ENCODE peak calls at places on chromosomes 12 and 14, in six cellular contexts. One of them, this sample, is unnamed.
A peak's percentile ranks its signal among the peaks of the same experiment; 100 is the strongest.

GRCh38 chr12:124716208-124717141 is 147.2 kb downstream of the SCARB1 start:
- DNase-seq in colonic mucosa: no peak
- DNase-seq in A549: no peak
- DNase-seq in adrenal gland: no peak
- DNase-seq in OCI-LY7: no peak
- DNase-seq in tibial artery: no peak
- DNase-seq in this sample: peak; percentile 52

GRCh38 chr12:66920205-66920604 is 241.3 kb upstream of the GRIP1 start:
- DNase-seq in colonic mucosa: no peak
- DNase-seq in A549: no peak
- DNase-seq in adrenal gland: no peak
- DNase-seq in OCI-LY7: no peak
- DNase-seq in tibial artery: no peak
- DNase-seq in this sample: no peak

GRCh38 chr14:56210570-56210969 is 92.4 kb downstream of the PELI2 start:
- DNase-seq in colonic mucosa: no peak
- DNase-seq in A549: no peak
- DNase-seq in adrenal gland: no peak
- DNase-seq in OCI-LY7: no peak
- DNase-seq in tibial artery: no peak
- DNase-seq in this sample: no peak

GRCh38 chr14:31945701-31946100 is 131.4 kb upstream of the ARHGAP5 start:
- DNase-seq in colonic mucosa: peak; percentile 54
- DNase-seq in A549: no peak
- DNase-seq in adrenal gland: no peak
- DNase-seq in OCI-LY7: no peak
- DNase-seq in tibial artery: no peak
- DNase-seq in this sample: no peak

GRCh38 chr12:109761631-109761950 is 48.0 kb downstream of the FAM222A start:
- DNase-seq in colonic mucosa: no peak
- DNase-seq in A549: no peak
- DNase-seq in adrenal gland: peak; percentile 16
- DNase-seq in OCI-LY7: no peak
- DNase-seq in tibial artery: peak; percentile 11
- DNase-seq in this sample: peak; percentile 74

GRCh38 chr14:64637735-64638473 is 66.3 kb upstream of the PLEKHG3 start:
- DNase-seq in colonic mucosa: no peak
- DNase-seq in A549: no peak
- DNase-seq in adrenal gland: no peak
- DNase-seq in OCI-LY7: no peak
- DNase-seq in tibial artery: no peak
- DNase-seq in this sample: no peak

GRCh38 chr12:127355061-127355820 is 911.7 kb upstream of the TMEM132C start:
- DNase-seq in colonic mucosa: no peak
- DNase-seq in A549: peak; percentile 31
- DNase-seq in adrenal gland: no peak
- DNase-seq in OCI-LY7: no peak
- DNase-seq in tibial artery: no peak
- DNase-seq in this sample: no peak

GRCh38 chr12:28040251-28040650 is 67.7 kb upstream of the PTHLH start:
- DNase-seq in colonic mucosa: no peak
- DNase-seq in A549: no peak
- DNase-seq in adrenal gland: no peak
- DNase-seq in OCI-LY7: no peak
- DNase-seq in tibial artery: no peak
- DNase-seq in this sample: no peak

GRCh38 chr12:30694412-30694955 is 1.2 kb downstream of the IPO8 start:
- DNase-seq in colonic mucosa: no peak
- DNase-seq in A549: peak; percentile 7
- DNase-seq in adrenal gland: no peak
- DNase-seq in OCI-LY7: peak; percentile 50
- DNase-seq in tibial artery: no peak
- DNase-seq in this sample: no peak

GRCh38 chr12:132771126-132771838 is 9.7 kb upstream of the ANKLE2 start:
- DNase-seq in colonic mucosa: no peak
- DNase-seq in A549: no peak
- DNase-seq in adrenal gland: no peak
- DNase-seq in OCI-LY7: peak; percentile 92
- DNase-seq in tibial artery: no peak
- DNase-seq in this sample: no peak

GRCh38 chr14:24308342-24309124 is 756 bp upstream of the CIDEB start:
- DNase-seq in colonic mucosa: no peak
- DNase-seq in A549: no peak
- DNase-seq in adrenal gland: no peak
- DNase-seq in OCI-LY7: no peak
- DNase-seq in tibial artery: no peak
- DNase-seq in this sample: no peak

GRCh38 chr12:95788637-95789036 is 1.9 kb downstream of the NTN4 start:
- DNase-seq in colonic mucosa: no peak
- DNase-seq in A549: no peak
- DNase-seq in adrenal gland: no peak
- DNase-seq in OCI-LY7: no peak
- DNase-seq in tibial artery: no peak
- DNase-seq in this sample: no peak

GRCh38 chr14:20469890-20470858 is 968 bp downstream of the PNP start:
- DNase-seq in colonic mucosa: peak; percentile 65
- DNase-seq in A549: peak; percentile 71
- DNase-seq in adrenal gland: peak; percentile 31
- DNase-seq in OCI-LY7: peak; percentile 61
- DNase-seq in tibial artery: peak; percentile 53
- DNase-seq in this sample: peak; percentile 60

GRCh38 chr12:124398578-124399227 is 103.8 kb downstream of the RFLNA start:
- DNase-seq in colonic mucosa: peak; percentile 57
- DNase-seq in A549: no peak
- DNase-seq in adrenal gland: peak; percentile 67
- DNase-seq in OCI-LY7: no peak
- DNase-seq in tibial artery: peak; percentile 95
- DNase-seq in this sample: peak; percentile 97

GRCh38 chr14:31945074-31945613 is 132.0 kb upstream of the ARHGAP5 start:
- DNase-seq in colonic mucosa: peak; percentile 70
- DNase-seq in A549: peak; percentile 68
- DNase-seq in adrenal gland: no peak
- DNase-seq in OCI-LY7: peak; percentile 58
- DNase-seq in tibial artery: no peak
- DNase-seq in this sample: no peak

GRCh38 chr12:10941916-10942607 is 3.0 kb upstream of the TAS2R14 start:
- DNase-seq in colonic mucosa: no peak
- DNase-seq in A549: peak; percentile 59
- DNase-seq in adrenal gland: no peak
- DNase-seq in OCI-LY7: no peak
- DNase-seq in tibial artery: no peak
- DNase-seq in this sample: no peak

GRCh38 chr12:107515446-107515958 is 170.1 kb upstream of the PWP1 start:
- DNase-seq in colonic mucosa: no peak
- DNase-seq in A549: peak; percentile 89
- DNase-seq in adrenal gland: peak; percentile 38
- DNase-seq in OCI-LY7: no peak
- DNase-seq in tibial artery: peak; percentile 89
- DNase-seq in this sample: peak; percentile 89

GRCh38 chr12:53726342-53726741 is 910 bp downstream of the CALCOCO1 start:
- DNase-seq in colonic mucosa: no peak
- DNase-seq in A549: no peak
- DNase-seq in adrenal gland: no peak
- DNase-seq in OCI-LY7: peak; percentile 21
- DNase-seq in tibial artery: no peak
- DNase-seq in this sample: no peak

GRCh38 chr12:28683371-28683770 is 465.7 kb upstream of the FAR2 start:
- DNase-seq in colonic mucosa: no peak
- DNase-seq in A549: no peak
- DNase-seq in adrenal gland: no peak
- DNase-seq in OCI-LY7: no peak
- DNase-seq in tibial artery: no peak
- DNase-seq in this sample: no peak

GRCh38 chr12:132270969-132271754 is 58.2 kb downstream of the GALNT9 start:
- DNase-seq in colonic mucosa: no peak
- DNase-seq in A549: no peak
- DNase-seq in adrenal gland: no peak
- DNase-seq in OCI-LY7: no peak
- DNase-seq in tibial artery: no peak
- DNase-seq in this sample: no peak

GRCh38 chr12:67415473-67415872 is 146.3 kb downstream of the CAND1 start:
- DNase-seq in colonic mucosa: no peak
- DNase-seq in A549: peak; percentile 34
- DNase-seq in adrenal gland: peak; percentile 63
- DNase-seq in OCI-LY7: peak; percentile 35
- DNase-seq in tibial artery: no peak
- DNase-seq in this sample: no peak

GRCh38 chr12:69977991-69978390 is 153.0 kb downstream of the MYRFL start:
- DNase-seq in colonic mucosa: no peak
- DNase-seq in A549: no peak
- DNase-seq in adrenal gland: no peak
- DNase-seq in OCI-LY7: no peak
- DNase-seq in tibial artery: no peak
- DNase-seq in this sample: no peak

GRCh38 chr14:54191846-54192245 is 205.0 kb upstream of the CDKN3 start:
- DNase-seq in colonic mucosa: no peak
- DNase-seq in A549: no peak
- DNase-seq in adrenal gland: no peak
- DNase-seq in OCI-LY7: no peak
- DNase-seq in tibial artery: no peak
- DNase-seq in this sample: no peak

GRCh38 chr14:45716506-45716905 is 463.5 kb upstream of the MIS18BP1 start:
- DNase-seq in colonic mucosa: no peak
- DNase-seq in A549: peak; percentile 41
- DNase-seq in adrenal gland: peak; percentile 13
- DNase-seq in OCI-LY7: peak; percentile 1
- DNase-seq in tibial artery: no peak
- DNase-seq in this sample: no peak

GRCh38 chr12:105750096-105750495 is 388.7 kb downstream of the NUAK1 start:
- DNase-seq in colonic mucosa: no peak
- DNase-seq in A549: no peak
- DNase-seq in adrenal gland: no peak
- DNase-seq in OCI-LY7: no peak
- DNase-seq in tibial artery: no peak
- DNase-seq in this sample: no peak

GRCh38 chr12:118034429-118035193 is 18.1 kb downstream of the RFC5 start:
- DNase-seq in colonic mucosa: peak; percentile 34
- DNase-seq in A549: peak; percentile 73
- DNase-seq in adrenal gland: no peak
- DNase-seq in OCI-LY7: no peak
- DNase-seq in tibial artery: no peak
- DNase-seq in this sample: no peak

GRCh38 chr14:97380539-97380941 is 583.4 kb downstream of the VRK1 start:
- DNase-seq in colonic mucosa: no peak
- DNase-seq in A549: peak; percentile 1
- DNase-seq in adrenal gland: peak; percentile 53
- DNase-seq in OCI-LY7: no peak
- DNase-seq in tibial artery: no peak
- DNase-seq in this sample: no peak

GRCh38 chr14:60276347-60276746 is 27.3 kb downstream of the PPM1A start:
- DNase-seq in colonic mucosa: no peak
- DNase-seq in A549: no peak
- DNase-seq in adrenal gland: no peak
- DNase-seq in OCI-LY7: no peak
- DNase-seq in tibial artery: no peak
- DNase-seq in this sample: no peak

GRCh38 chr12:75853621-75854020 is 178.0 kb downstream of the PHLDA1 start:
- DNase-seq in colonic mucosa: no peak
- DNase-seq in A549: no peak
- DNase-seq in adrenal gland: no peak
- DNase-seq in OCI-LY7: peak; percentile 14
- DNase-seq in tibial artery: no peak
- DNase-seq in this sample: no peak

GRCh38 chr12:121828306-121828705 is 24.5 kb downstream of the SETD1B start:
- DNase-seq in colonic mucosa: no peak
- DNase-seq in A549: no peak
- DNase-seq in adrenal gland: no peak
- DNase-seq in OCI-LY7: no peak
- DNase-seq in tibial artery: no peak
- DNase-seq in this sample: no peak

GRCh38 chr12:121829250-121829918 is 25.6 kb downstream of the SETD1B start:
- DNase-seq in colonic mucosa: no peak
- DNase-seq in A549: no peak
- DNase-seq in adrenal gland: no peak
- DNase-seq in OCI-LY7: no peak
- DNase-seq in tibial artery: no peak
- DNase-seq in this sample: no peak

GRCh38 chr12:121830134-121830533 is 26.3 kb downstream of the SETD1B start:
- DNase-seq in colonic mucosa: no peak
- DNase-seq in A549: no peak
- DNase-seq in adrenal gland: no peak
- DNase-seq in OCI-LY7: no peak
- DNase-seq in tibial artery: no peak
- DNase-seq in this sample: no peak

GRCh38 chr12:121827351-121828099 is 23.7 kb downstream of the SETD1B start:
- DNase-seq in colonic mucosa: no peak
- DNase-seq in A549: no peak
- DNase-seq in adrenal gland: no peak
- DNase-seq in OCI-LY7: no peak
- DNase-seq in tibial artery: no peak
- DNase-seq in this sample: no peak

DNA sequence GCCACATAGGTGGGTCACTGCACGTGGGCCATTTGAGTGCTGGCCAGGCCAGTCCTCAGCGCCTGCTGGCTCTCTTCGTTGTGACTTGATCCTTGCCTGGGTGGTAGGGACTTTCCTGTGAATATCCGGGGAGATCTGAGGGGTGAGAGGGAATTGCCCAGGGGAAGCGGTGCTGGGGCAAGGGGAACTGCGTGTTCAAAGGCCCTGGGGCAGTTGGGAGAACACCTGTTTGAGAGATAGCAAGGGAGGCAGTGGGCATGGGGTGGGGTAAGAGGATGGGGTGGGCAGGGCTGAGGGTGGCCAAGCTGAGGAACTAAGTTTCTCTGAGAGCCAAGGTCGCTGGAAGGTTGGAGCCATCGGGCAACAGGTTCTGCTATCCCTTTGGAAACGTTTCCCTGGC is 25.0 kb downstream of the SETD1B start:
- DNase-seq in colonic mucosa: no peak
- DNase-seq in A549: no peak
- DNase-seq in adrenal gland: no peak
- DNase-seq in OCI-LY7: no peak
- DNase-seq in tibial artery: no peak
- DNase-seq in this sample: no peak
- H3K4me3 ChIP-seq in colonic mucosa: no peak overlapping the region
- H3K4me3 ChIP-seq in A549: no peak overlapping the region
- H3K4me3 ChIP-seq in adrenal gland: no peak overlapping the region
- H3K4me3 ChIP-seq in OCI-LY7: no peak overlapping the region
- H3K4me3 ChIP-seq in tibial artery: no peak overlapping the region
- H3K4me3 ChIP-seq in this sample: no peak overlapping the region

GRCh38 chr12:50222275-50222783 is 55.2 kb upstream of the CERS5 start:
- DNase-seq in colonic mucosa: peak; percentile 57
- DNase-seq in A549: peak; percentile 73
- DNase-seq in adrenal gland: peak; percentile 81
- DNase-seq in OCI-LY7: peak; percentile 50
- DNase-seq in tibial artery: peak; percentile 71
- DNase-seq in this sample: peak; percentile 89
- H3K4me3 ChIP-seq in colonic mucosa: peak overlapping the region; percentile 16
- H3K4me3 ChIP-seq in A549: peak overlapping the region; percentile 6
- H3K4me3 ChIP-seq in adrenal gland: peak overlapping the region; percentile 36
- H3K4me3 ChIP-seq in OCI-LY7: peak overlapping the region; percentile 72
- H3K4me3 ChIP-seq in tibial artery: peak overlapping the region; percentile 58
- H3K4me3 ChIP-seq in this sample: peak overlapping the region; percentile 32

GRCh38 chr12:8609061-8609570 is 3.5 kb downstream of the AICDA start:
- DNase-seq in colonic mucosa: no peak
- DNase-seq in A549: peak; percentile 60
- DNase-seq in adrenal gland: no peak
- DNase-seq in OCI-LY7: peak; percentile 67
- DNase-seq in tibial artery: no peak
- DNase-seq in this sample: no peak
- H3K4me3 ChIP-seq in colonic mucosa: no peak overlapping the region
- H3K4me3 ChIP-seq in A549: no peak overlapping the region
- H3K4me3 ChIP-seq in adrenal gland: no peak overlapping the region
- H3K4me3 ChIP-seq in OCI-LY7: peak overlapping the region; percentile 72
- H3K4me3 ChIP-seq in tibial artery: no peak overlapping the region
- H3K4me3 ChIP-seq in this sample: no peak overlapping the region

GRCh38 chr12:49232940-49233841 is 31.7 kb upstream of the TUBA1C start:
- DNase-seq in colonic mucosa: peak; percentile 33
- DNase-seq in A549: no peak
- DNase-seq in adrenal gland: peak; percentile 88
- DNase-seq in OCI-LY7: no peak
- DNase-seq in tibial artery: peak; percentile 40
- DNase-seq in this sample: peak; percentile 21
- H3K4me3 ChIP-seq in colonic mucosa: no peak overlapping the region
- H3K4me3 ChIP-seq in A549: no peak overlapping the region
- H3K4me3 ChIP-seq in adrenal gland: no peak overlapping the region
- H3K4me3 ChIP-seq in OCI-LY7: no peak overlapping the region
- H3K4me3 ChIP-seq in tibial artery: peak overlapping the region; percentile 55
- H3K4me3 ChIP-seq in this sample: no peak overlapping the region